ENCODE peak calls at places on chromosomes 6 and 20, in seven cellular contexts. W is activated T-helper 1 cell treated with Interleukin-2 at 50 U/mL for 16 hours; P is gastrocnemius medialis; Z is sigmoid colon; I is NCI-H774; G is CD4-positive, CD25-positive, alpha-beta regulatory T cell; A is activated CD8-positive, alpha-beta memory T cell treated with anti-CD3 and anti-CD28 coated beads for 48 hours. S is an unnamed sample.

GRCh38 chr6:30915591-30915946 is 1.5 kb downstream of the VARS2 start:
- DNase-seq in W (no peak), P (peak; percentile 46), Z (no peak), I (peak; percentile 4), G (no peak), A (no peak), S (no peak)

GRCh38 chr6:17835784-17836183 is 129.1 kb upstream of the NUP153 start:
- DNase-seq in W (no peak), P (no peak), Z (no peak), I (no peak), G (no peak), A (no peak), S (no peak)

GRCh38 chr6:155530219-155530834 is 74.7 kb upstream of the NOX3 start:
- DNase-seq in W (no peak), P (peak; percentile 12), Z (no peak), I (peak; percentile 4), G (no peak), A (no peak), S (no peak)

GRCh38 chr6:2875840-2876207 is 27.3 kb downstream of the SERPINB9 start:
- DNase-seq in W (peak; percentile 37), P (no peak), Z (no peak), I (no peak), G (peak; percentile 33), A (no peak), S (no peak)

GRCh38 chr20:10629946-10630345 is 43.9 kb downstream of the JAG1 start:
- DNase-seq in W (no peak), P (no peak), Z (no peak), I (no peak), G (no peak), A (no peak), S (no peak)

GRCh38 chr6:36230376-36230775 is 33.8 kb downstream of the BRPF3 start:
- DNase-seq in W (no peak), P (no peak), Z (no peak), I (no peak), G (no peak), A (no peak), S (no peak)

GRCh38 chr6:46419576-46420002 is 71.7 kb downstream of the RCAN2 start:
- DNase-seq in W (no peak), P (peak; percentile 62), Z (peak; percentile 66), I (peak; percentile 63), G (no peak), A (no peak), S (peak; percentile 79)

GRCh38 chr6:89483111-89483720 is 50.3 kb downstream of the ANKRD6 start:
- DNase-seq in W (no peak), P (no peak), Z (no peak), I (peak; percentile 63), G (no peak), A (no peak), S (no peak)

GRCh38 chr20:46062621-46063020 is 27.1 kb downstream of the NCOA5 start:
- DNase-seq in W (no peak), P (no peak), Z (peak; percentile 40), I (no peak), G (no peak), A (no peak), S (no peak)

GRCh38 chr6:168301648-168302398 is 17.8 kb downstream of the DACT2 start:
- DNase-seq in W (no peak), P (no peak), Z (no peak), I (peak; percentile 85), G (no peak), A (no peak), S (no peak)

GRCh38 chr20:22607695-22608094 is 23.3 kb upstream of the FOXA2 start:
- DNase-seq in W (no peak), P (no peak), Z (no peak), I (no peak), G (no peak), A (no peak), S (no peak)

GRCh38 chr20:33005132-33005566 is 916 bp upstream of the SUN5 start:
- DNase-seq in W (no peak), P (no peak), Z (no peak), I (no peak), G (no peak), A (no peak), S (no peak)

GRCh38 chr6:119742188-119742803 is 392.7 kb upstream of the MAN1A1 start:
- DNase-seq in W (peak; percentile 6), P (no peak), Z (no peak), I (peak; percentile 30), G (no peak), A (peak; percentile 12), S (peak; percentile 81)

GRCh38 chr6:88295663-88296062 is 129.5 kb upstream of the CNR1 start:
- DNase-seq in W (no peak), P (no peak), Z (no peak), I (no peak), G (no peak), A (no peak), S (no peak)

S was measured in sciatic nerve.